ENCODE peak calls at places on chromosomes 3 and 15, in eight cellular contexts. One of them, this sample, is unnamed.

GRCh38 chr3:138227650-138228049 is 40.5 kb downstream of the ARMC8 start:
- DNase-seq in HEK293T: no peak
- DNase-seq in dorsolateral prefrontal cortex: no peak
- DNase-seq in RWPE1: no peak
- DNase-seq in stimulated activated CD8-positive, alpha-beta memory T cell treated with anti-CD3 and anti-CD28 coated beads, Interleukin-4, amount 100 ng/mL, for 24 hours: no peak
- DNase-seq in cardiac muscle cell: no peak
- DNase-seq in RPMI8226: no peak
- DNase-seq in central memory CD8-positive, alpha-beta T cell: no peak
- DNase-seq in this sample: no peak

GRCh38 chr3:134449277-134449676 is 36.5 kb downstream of the ANAPC13 start:
- DNase-seq in HEK293T: peak
- DNase-seq in dorsolateral prefrontal cortex: peak
- DNase-seq in RWPE1: peak
- DNase-seq in stimulated activated CD8-positive, alpha-beta memory T cell treated with anti-CD3 and anti-CD28 coated beads, Interleukin-4, amount 100 ng/mL, for 24 hours: no peak
- DNase-seq in cardiac muscle cell: peak
- DNase-seq in RPMI8226: peak
- DNase-seq in central memory CD8-positive, alpha-beta T cell: no peak
- DNase-seq in this sample: peak

GRCh38 chr3:71511446-71511845 is 72.1 kb downstream of the FOXP1 start:
- DNase-seq in HEK293T: no peak
- DNase-seq in dorsolateral prefrontal cortex: no peak
- DNase-seq in RWPE1: no peak
- DNase-seq in stimulated activated CD8-positive, alpha-beta memory T cell treated with anti-CD3 and anti-CD28 coated beads, Interleukin-4, amount 100 ng/mL, for 24 hours: no peak
- DNase-seq in cardiac muscle cell: no peak
- DNase-seq in RPMI8226: no peak
- DNase-seq in central memory CD8-positive, alpha-beta T cell: no peak
- DNase-seq in this sample: no peak

GRCh38 chr15:41160639-41161315 is 44.7 kb upstream of the INO80 start:
- DNase-seq in HEK293T: no peak
- DNase-seq in dorsolateral prefrontal cortex: no peak
- DNase-seq in RWPE1: no peak
- DNase-seq in stimulated activated CD8-positive, alpha-beta memory T cell treated with anti-CD3 and anti-CD28 coated beads, Interleukin-4, amount 100 ng/mL, for 24 hours: no peak
- DNase-seq in cardiac muscle cell: no peak
- DNase-seq in RPMI8226: no peak
- DNase-seq in central memory CD8-positive, alpha-beta T cell: no peak
- DNase-seq in this sample: no peak

GRCh38 chr15:48721061-48721810 is 75.7 kb upstream of the FBN1 start:
- DNase-seq in HEK293T: no peak
- DNase-seq in dorsolateral prefrontal cortex: no peak
- DNase-seq in RWPE1: no peak
- DNase-seq in stimulated activated CD8-positive, alpha-beta memory T cell treated with anti-CD3 and anti-CD28 coated beads, Interleukin-4, amount 100 ng/mL, for 24 hours: no peak
- DNase-seq in cardiac muscle cell: no peak
- DNase-seq in RPMI8226: no peak
- DNase-seq in central memory CD8-positive, alpha-beta T cell: no peak
- DNase-seq in this sample: no peak

GRCh38 chr3:119352235-119352634 is 58.1 kb downstream of the ARHGAP31 start:
- DNase-seq in HEK293T: no peak
- DNase-seq in dorsolateral prefrontal cortex: no peak
- DNase-seq in RWPE1: no peak
- DNase-seq in stimulated activated CD8-positive, alpha-beta memory T cell treated with anti-CD3 and anti-CD28 coated beads, Interleukin-4, amount 100 ng/mL, for 24 hours: no peak
- DNase-seq in cardiac muscle cell: no peak
- DNase-seq in RPMI8226: peak
- DNase-seq in central memory CD8-positive, alpha-beta T cell: no peak
- DNase-seq in this sample: no peak

GRCh38 chr15:35657679-35658201 is 111.8 kb upstream of the DPH6 start:
- DNase-seq in HEK293T: no peak
- DNase-seq in dorsolateral prefrontal cortex: no peak
- DNase-seq in RWPE1: no peak
- DNase-seq in stimulated activated CD8-positive, alpha-beta memory T cell treated with anti-CD3 and anti-CD28 coated beads, Interleukin-4, amount 100 ng/mL, for 24 hours: peak
- DNase-seq in cardiac muscle cell: no peak
- DNase-seq in RPMI8226: no peak
- DNase-seq in central memory CD8-positive, alpha-beta T cell: no peak
- DNase-seq in this sample: no peak

GRCh38 chr3:49411550-49411967 is 217 bp downstream of the RHOA start:
- DNase-seq in HEK293T: peak
- DNase-seq in dorsolateral prefrontal cortex: peak
- DNase-seq in RWPE1: no peak
- DNase-seq in stimulated activated CD8-positive, alpha-beta memory T cell treated with anti-CD3 and anti-CD28 coated beads, Interleukin-4, amount 100 ng/mL, for 24 hours: peak
- DNase-seq in cardiac muscle cell: no peak
- DNase-seq in RPMI8226: peak
- DNase-seq in central memory CD8-positive, alpha-beta T cell: no peak
- DNase-seq in this sample: peak

GRCh38 chr3:29514170-29514569 is 233.3 kb downstream of the RBMS3 start:
- DNase-seq in HEK293T: no peak
- DNase-seq in dorsolateral prefrontal cortex: no peak
- DNase-seq in RWPE1: no peak
- DNase-seq in stimulated activated CD8-positive, alpha-beta memory T cell treated with anti-CD3 and anti-CD28 coated beads, Interleukin-4, amount 100 ng/mL, for 24 hours: no peak
- DNase-seq in cardiac muscle cell: no peak
- DNase-seq in RPMI8226: no peak
- DNase-seq in central memory CD8-positive, alpha-beta T cell: no peak
- DNase-seq in this sample: no peak

GRCh38 chr15:35465763-35466162 is 80.2 kb downstream of the DPH6 start:
- DNase-seq in HEK293T: no peak
- DNase-seq in dorsolateral prefrontal cortex: no peak
- DNase-seq in RWPE1: no peak
- DNase-seq in stimulated activated CD8-positive, alpha-beta memory T cell treated with anti-CD3 and anti-CD28 coated beads, Interleukin-4, amount 100 ng/mL, for 24 hours: no peak
- DNase-seq in cardiac muscle cell: no peak
- DNase-seq in RPMI8226: no peak
- DNase-seq in central memory CD8-positive, alpha-beta T cell: no peak
- DNase-seq in this sample: no peak

GRCh38 chr3:59809016-59809415 is 759.2 kb upstream of the CFAP20DC start:
- DNase-seq in HEK293T: no peak
- DNase-seq in dorsolateral prefrontal cortex: no peak
- DNase-seq in RWPE1: no peak
- DNase-seq in stimulated activated CD8-positive, alpha-beta memory T cell treated with anti-CD3 and anti-CD28 coated beads, Interleukin-4, amount 100 ng/mL, for 24 hours: no peak
- DNase-seq in cardiac muscle cell: no peak
- DNase-seq in RPMI8226: no peak
- DNase-seq in central memory CD8-positive, alpha-beta T cell: no peak
- DNase-seq in this sample: no peak

GRCh38 chr3:2247831-2248230 is 149.2 kb downstream of the CNTN4 start:
- DNase-seq in HEK293T: no peak
- DNase-seq in dorsolateral prefrontal cortex: no peak
- DNase-seq in RWPE1: no peak
- DNase-seq in stimulated activated CD8-positive, alpha-beta memory T cell treated with anti-CD3 and anti-CD28 coated beads, Interleukin-4, amount 100 ng/mL, for 24 hours: no peak
- DNase-seq in cardiac muscle cell: no peak
- DNase-seq in RPMI8226: no peak
- DNase-seq in central memory CD8-positive, alpha-beta T cell: no peak
- DNase-seq in this sample: no peak

This sample was measured in Calu3.